ENCODE peak calls at places on chromosomes 12 and 14, in four cellular contexts. S, G, Z and N are unnamed samples.
A peak's percentile ranks its signal among the peaks of the same experiment; 100 is the strongest.

GRCh38 chr12:128121424-128121823 is 145.5 kb upstream of the TMEM132C start:
- DNase-seq in S (no peak), Z (no peak), G (no peak), N (no peak)

GRCh38 chr14:95041477-95042020 is 115.8 kb downstream of the DICER1 start:
- DNase-seq in S (no peak), Z (no peak), G (no peak), N (no peak)

GRCh38 chr12:123126294-123127144 is 24.4 kb downstream of the PITPNM2 start:
- DNase-seq in S (peak; percentile 82), Z (peak; percentile 92), G (peak; percentile 64), N (peak; percentile 99)

GRCh38 chr12:121765573-121765972 is 27.9 kb downstream of the RHOF start:
- DNase-seq in S (no peak), Z (peak; percentile 70), G (peak; percentile 89), N (peak; percentile 82)

GRCh38 chr12:8629486-8630033 is 16.9 kb upstream of the AICDA start:
- DNase-seq in S (no peak), G (peak; percentile 56), Z (peak; percentile 34), N (peak; percentile 17)

GRCh38 chr12:42809226-42809625 is 219.7 kb upstream of the PRICKLE1 start:
- DNase-seq in G (peak; percentile 33), S (no peak), Z (no peak), N (no peak)

GRCh38 chr12:52836042-52836466 is 1.9 kb upstream of the KRT79 start:
- DNase-seq in G (peak; percentile 60), Z (no peak), S (no peak), N (peak; percentile 33)

GRCh38 chr12:109880049-109880931 is at the start of gene GLTP:
- DNase-seq in Z (no peak), S (peak; percentile 89), G (peak; percentile 59), N (no peak)

GRCh38 chr12:132244724-132245295 is 84.6 kb downstream of the GALNT9 start:
- DNase-seq in G (no peak), Z (no peak), S (peak; percentile 64), N (no peak)

GRCh38 chr12:19068137-19068536 is 61.4 kb upstream of the PLEKHA5 start:
- DNase-seq in Z (no peak), S (no peak), G (no peak), N (no peak)

GRCh38 chr14:69571879-69572633 is 2.6 kb downstream of the CCDC177 start:
- DNase-seq in G (no peak), S (no peak), Z (no peak), N (no peak)

GRCh38 chr12:93741741-93742085 is 64.5 kb downstream of the CRADD start:
- DNase-seq in G (peak; percentile 63), Z (no peak), S (no peak), N (no peak)

GRCh38 chr12:6700646-6701051 is at the start of gene PIANP:
- DNase-seq in Z (no peak), S (no peak), G (no peak), N (no peak)

GRCh38 chr12:124217508-124217981 is 77.3 kb upstream of the RFLNA start:
- DNase-seq in S (no peak), G (no peak), Z (no peak), N (no peak)

DNA sequence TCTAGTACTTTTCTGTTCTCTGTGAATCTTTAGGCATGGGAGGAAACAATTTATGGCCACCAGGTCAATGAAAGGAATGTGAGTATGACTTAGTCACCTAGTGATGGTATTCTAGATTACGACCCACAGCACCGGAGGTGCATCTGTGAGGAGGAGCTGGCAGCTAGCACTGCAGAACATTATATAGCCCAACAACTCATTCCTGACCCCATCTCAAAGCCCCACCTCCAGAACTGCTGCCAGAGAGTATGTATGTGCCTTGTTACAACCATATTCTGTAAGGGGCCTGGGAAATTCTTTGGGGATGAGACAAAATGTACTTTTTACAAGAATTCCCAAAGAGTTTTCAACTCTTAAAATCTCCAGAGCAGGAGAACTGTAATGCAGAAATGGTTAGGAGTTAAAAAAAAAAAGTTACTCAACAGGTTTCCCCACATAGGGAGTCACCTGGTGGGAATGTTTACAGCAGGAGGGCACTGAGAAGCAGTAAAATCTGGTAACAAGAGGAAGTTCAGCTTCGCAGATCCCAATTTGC is 34.9 kb upstream of the CERS5 start:
- DNase-seq in G (peak; percentile 73), Z (peak; percentile 95), S (no peak), N (peak; percentile 96)
- H3K4me3 ChIP-seq in G (no peak overlapping the region), Z (no peak overlapping the region), S (no peak overlapping the region), N (no peak overlapping the region)

GRCh38 chr12:115755752-115756140 is 521.7 kb downstream of the MED13L start:
- DNase-seq in Z (no peak), S (no peak), G (no peak), N (no peak)
- H3K4me3 ChIP-seq in Z (peak overlapping the region; percentile 34), S (no peak overlapping the region), G (no peak overlapping the region), N (no peak overlapping the region)

DNA sequence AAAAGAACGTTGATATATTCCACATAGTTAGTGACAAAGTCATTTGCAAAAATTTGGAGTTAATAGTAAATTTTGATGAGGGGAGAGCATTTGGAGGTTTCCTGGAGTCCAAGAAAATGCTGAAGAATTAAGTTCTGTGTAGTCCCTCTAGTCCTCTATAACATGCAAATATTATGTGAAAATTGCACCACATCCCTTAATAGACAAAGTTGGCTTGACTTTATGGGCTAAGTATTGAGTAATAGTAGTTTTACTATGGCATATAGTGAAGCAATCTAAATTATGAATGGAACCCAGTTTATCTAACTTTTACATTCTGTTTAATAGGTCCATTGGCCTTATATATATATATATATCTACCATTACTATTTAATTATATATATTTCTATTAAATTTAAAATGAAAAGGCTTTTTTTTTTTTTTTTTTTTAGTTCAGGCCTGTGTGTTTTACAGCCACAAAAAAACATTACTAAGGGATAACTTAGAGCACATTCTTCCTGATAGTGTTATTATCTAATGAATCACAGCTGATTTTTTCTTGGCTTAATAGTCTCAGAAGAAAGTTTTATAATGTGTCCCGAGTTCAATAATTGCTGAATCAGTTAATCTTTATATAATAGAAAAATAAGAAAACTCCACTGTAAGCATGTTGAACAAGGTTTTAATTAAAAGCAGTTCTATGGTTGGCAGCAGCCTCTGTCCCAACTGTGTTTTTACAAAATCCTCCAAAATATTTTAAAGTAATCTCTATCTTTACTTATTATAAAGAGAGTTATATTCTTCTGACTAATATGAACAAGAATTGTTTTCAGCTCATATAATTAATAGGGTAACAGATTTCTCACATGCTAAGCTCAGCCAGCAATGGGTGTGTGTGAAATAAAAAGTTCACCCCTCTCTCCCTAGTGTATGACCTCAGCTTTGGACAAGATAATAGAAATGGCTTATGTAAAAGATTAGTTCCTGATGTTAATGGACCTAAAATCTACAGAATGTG is 66.7 kb upstream of the DCN start:
- DNase-seq in S (no peak), Z (peak; percentile 60), G (peak; percentile 75), N (no peak)
- H3K4me3 ChIP-seq in S (no peak overlapping the region), Z (no peak overlapping the region), G (no peak overlapping the region), N (no peak overlapping the region)

DNA sequence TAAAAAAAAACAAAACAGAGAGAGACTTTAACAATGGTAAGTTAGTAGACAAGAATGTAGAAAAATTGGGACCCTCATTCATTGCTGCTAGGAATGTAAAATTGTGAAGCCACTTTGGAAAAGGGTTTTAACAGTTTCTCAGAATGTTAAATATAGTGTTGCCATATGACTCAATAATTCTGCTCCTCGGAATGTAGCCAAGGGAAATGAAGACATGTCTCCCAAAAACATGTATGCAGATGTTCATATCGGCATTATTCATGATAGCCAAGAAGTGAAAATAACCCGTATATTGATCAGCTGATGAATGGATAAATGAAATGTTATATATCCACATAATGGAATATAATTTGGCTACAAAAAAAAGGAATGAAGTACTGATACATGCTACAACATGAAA is 132.3 kb downstream of the DAAM1 start:
- DNase-seq in Z (no peak), S (no peak), G (peak; percentile 55), N (no peak)
- H3K4me3 ChIP-seq in Z (no peak overlapping the region), S (no peak overlapping the region), G (no peak overlapping the region), N (no peak overlapping the region)

GRCh38 chr14:105399441-105399775 is 1.1 kb downstream of the TEX22 start:
- DNase-seq in S (no peak), Z (no peak), G (no peak), N (no peak)
- H3K4me3 ChIP-seq in S (peak overlapping the region; percentile 67), Z (peak overlapping the region; percentile 78), G (peak overlapping the region; percentile 86), N (peak overlapping the region; percentile 80)

GRCh38 chr14:59161571-59162175 is 26.8 kb upstream of the DAAM1 start:
- DNase-seq in G (peak; percentile 49), S (peak; percentile 68), Z (peak; percentile 10), N (peak; percentile 62)
- H3K4me3 ChIP-seq in G (no peak overlapping the region), S (peak overlapping the region; percentile 25), Z (no peak overlapping the region), N (peak overlapping the region; percentile 17)

GRCh38 chr12:104410786-104411185 is 46.0 kb upstream of the CHST11 start:
- DNase-seq in Z (no peak), G (peak; percentile 61), S (no peak), N (no peak)

GRCh38 chr12:104412681-104413080 is 44.1 kb upstream of the CHST11 start:
- DNase-seq in G (no peak), Z (no peak), S (no peak), N (no peak)

GRCh38 chr12:104407922-104408321 is 48.8 kb upstream of the CHST11 start:
- DNase-seq in G (no peak), Z (no peak), S (no peak), N (no peak)

GRCh38 chr12:104411826-104412626 is 44.7 kb upstream of the CHST11 start:
- DNase-seq in G (no peak), Z (no peak), S (no peak), N (no peak)

DNA sequence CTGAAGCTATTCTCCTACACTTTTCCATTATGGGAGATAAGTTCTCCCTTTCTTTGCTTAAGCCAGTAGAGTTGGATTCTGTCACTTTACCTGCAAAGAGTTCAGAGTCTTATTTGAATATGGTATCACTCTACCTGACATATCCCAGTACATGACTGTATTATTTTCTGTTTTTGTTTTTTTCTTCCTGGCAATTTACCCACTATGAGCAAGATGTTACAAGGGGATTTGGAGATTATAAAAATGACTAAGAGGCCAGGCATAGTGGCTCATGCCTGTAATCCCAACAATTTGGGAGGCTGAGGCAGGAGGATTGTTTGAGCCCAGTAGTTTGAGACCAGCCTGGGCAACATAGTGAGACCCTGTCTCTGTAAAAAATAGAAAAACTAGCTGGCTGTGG is 46.4 kb upstream of the CHST11 start:
- DNase-seq in S (no peak), G (peak; percentile 27), Z (no peak), N (no peak)
- H3K4me3 ChIP-seq in S (no peak overlapping the region), G (no peak overlapping the region), Z (no peak overlapping the region), N (no peak overlapping the region)

GRCh38 chr12:67650528-67651379 is 2.2 kb downstream of the DYRK2 start:
- DNase-seq in S (no peak), Z (no peak), G (no peak), N (no peak)

GRCh38 chr12:67650127-67650495 is 1.6 kb downstream of the DYRK2 start:
- DNase-seq in Z (no peak), S (no peak), G (no peak), N (no peak)

GRCh38 chr12:67648306-67649164 is at the start of gene DYRK2:
- DNase-seq in Z (no peak), S (peak; percentile 87), G (peak; percentile 67), N (no peak)

GRCh38 chr12:67649165-67650126 is 901 bp downstream of the DYRK2 start:
- DNase-seq in G (no peak), Z (no peak), S (peak; percentile 73), N (no peak)

DNA sequence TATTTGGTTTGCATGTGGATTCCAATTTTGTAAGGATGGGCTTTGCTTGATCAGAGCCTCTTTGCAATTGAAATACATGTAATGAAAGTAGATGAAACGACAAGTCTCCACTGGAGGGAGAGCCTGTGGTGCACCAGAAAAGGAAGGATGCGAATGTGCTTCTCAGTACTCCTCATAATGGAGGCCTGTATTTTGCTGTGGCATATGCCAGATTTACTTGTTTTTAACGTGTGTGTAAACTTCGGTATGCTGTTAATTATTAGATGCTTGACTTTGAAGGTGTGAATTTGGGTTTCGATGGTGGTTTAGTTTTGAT is 2.8 kb downstream of the DYRK2 start:
- DNase-seq in S (no peak), G (peak; percentile 71), Z (no peak), N (no peak)
- H3K4me3 ChIP-seq in S (peak overlapping the region; percentile 100), G (peak overlapping the region; percentile 82), Z (peak overlapping the region; percentile 84), N (peak overlapping the region; percentile 89)